ENCODE peak calls at places on chromosomes 6 and 20, in seven cellular contexts. P is GM23248, V is upper lobe of right lung, R is HL-60, W is fibroblast of lung, J is OCI-LY7, T is heart left ventricle. C is an unnamed sample.

GRCh38 chr20:20450461-20451027 is 82.6 kb downstream of the INSM1 start:
- DNase-seq in P (no peak), V (no peak), R (no peak), W (peak; percentile 36), J (no peak), T (no peak), C (no peak)

GRCh38 chr6:68468244-68468884 is 166.7 kb upstream of the ADGRB3 start:
- DNase-seq in P (no peak), V (no peak), R (no peak), W (no peak), J (peak; percentile 2), T (no peak), C (no peak)

GRCh38 chr20:59221881-59222238 is 58.2 kb downstream of the ZNF831 start:
- DNase-seq in P (peak; percentile 10), V (no peak), R (no peak), W (no peak), J (no peak), T (no peak), C (no peak)

GRCh38 chr6:159038914-159039884 is 5.6 kb downstream of the TAGAP start:
- DNase-seq in P (peak; percentile 84), V (no peak), R (peak; percentile 90), W (peak; percentile 46), J (peak; percentile 93), T (no peak), C (peak; percentile 8)

GRCh38 chr20:4161447-4162251 is 146.3 kb upstream of the RNF24 start:
- DNase-seq in P (no peak), V (peak; percentile 66), R (no peak), W (peak; percentile 24), J (peak; percentile 52), T (no peak), C (no peak)

GRCh38 chr20:8527998-8528397 is 395.9 kb downstream of the PLCB1 start:
- DNase-seq in P (peak; percentile 75), V (no peak), R (no peak), W (peak; percentile 88), J (peak; percentile 59), T (no peak), C (no peak)

GRCh38 chr6:87297115-87297514 is 25.3 kb upstream of the SMIM8 start:
- DNase-seq in P (peak; percentile 17), V (no peak), R (no peak), W (peak; percentile 3), J (no peak), T (no peak), C (no peak)

GRCh38 chr6:41823178-41823577 is 35.7 kb downstream of the TOMM6 start:
- DNase-seq in P (no peak), V (no peak), R (no peak), W (no peak), J (no peak), T (no peak), C (no peak)

GRCh38 chr6:125346926-125347563 is 45.3 kb upstream of the HDDC2 start:
- DNase-seq in P (no peak), V (no peak), R (no peak), W (no peak), J (peak; percentile 70), T (no peak), C (no peak)

GRCh38 chr6:129498556-129498940 is 211.4 kb downstream of the ARHGAP18 start:
- DNase-seq in P (peak; percentile 68), V (no peak), R (no peak), W (peak; percentile 65), J (no peak), T (no peak), C (no peak)

GRCh38 chr20:59817406-59817805 is 116.0 kb downstream of the SYCP2 start:
- DNase-seq in P (no peak), V (no peak), R (no peak), W (no peak), J (no peak), T (no peak), C (no peak)

DNA sequence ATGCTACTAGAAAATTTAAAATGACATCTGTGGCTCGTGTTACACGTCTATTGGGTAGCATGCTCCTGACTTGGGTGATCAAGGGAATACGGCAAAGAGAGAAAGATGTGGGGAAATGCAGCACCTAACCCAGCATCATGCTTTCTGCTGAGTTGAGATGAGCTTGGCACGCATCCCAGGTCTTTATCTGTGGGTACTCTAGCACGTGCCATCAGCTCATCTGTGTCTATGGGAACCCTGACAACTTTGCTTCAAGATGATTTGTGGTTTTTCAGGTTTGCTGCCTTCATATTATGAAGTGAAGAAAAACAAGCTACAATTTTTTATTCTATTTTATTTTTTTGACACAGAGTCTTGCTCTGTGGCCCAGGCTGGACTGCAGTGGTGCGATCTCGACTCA is 21.0 kb downstream of the RNASET2 start:
- DNase-seq in P (no peak), V (no peak), R (no peak), W (no peak), J (no peak), T (no peak), C (no peak)
- H3K27ac ChIP-seq in P (no peak overlapping the region), V (no peak overlapping the region), R (no peak overlapping the region), W (no peak overlapping the region), J (no peak overlapping the region), T (no peak overlapping the region), C (no peak overlapping the region)

DNA sequence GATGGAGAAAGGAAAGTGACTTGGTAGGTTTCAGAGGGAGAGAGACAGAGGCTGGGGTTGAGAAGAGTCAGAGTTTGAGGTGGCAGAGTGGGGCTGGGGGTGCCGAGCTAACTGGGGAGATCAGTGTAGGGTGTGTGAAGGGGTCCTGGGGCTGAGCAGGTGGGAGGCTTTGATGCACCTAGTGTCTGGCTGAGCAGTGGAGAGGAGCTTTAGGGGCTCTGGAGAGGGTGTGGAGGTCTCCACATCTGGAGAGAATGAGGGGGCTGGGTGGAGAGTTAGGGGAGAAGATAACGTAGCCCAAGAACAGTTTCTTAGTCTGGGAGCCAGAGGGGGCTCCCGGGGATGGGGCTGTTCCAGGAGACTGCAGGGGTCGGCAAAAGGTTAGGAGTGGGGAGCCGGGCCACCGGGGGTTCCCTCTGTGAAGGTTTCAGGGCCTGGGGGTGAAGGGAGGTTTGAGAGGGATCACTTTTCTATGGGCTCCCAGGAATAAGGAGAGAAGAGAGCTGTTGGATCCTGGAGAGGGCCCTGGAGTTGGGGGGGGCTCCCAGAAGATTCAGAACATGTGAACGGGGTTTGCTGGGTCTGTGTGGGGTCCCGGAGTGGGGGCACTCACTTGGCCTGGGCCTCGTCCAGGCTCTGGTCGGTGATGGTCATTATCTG is 790 bp downstream of the PBX2 start:
- DNase-seq in P (peak; percentile 46), V (no peak), R (no peak), W (no peak), J (no peak), T (no peak), C (no peak)
- H3K27ac ChIP-seq in P (peak overlapping the region; percentile 77), V (peak overlapping the region; percentile 91), R (peak overlapping the region; percentile 95), W (peak overlapping the region; percentile 69), J (peak overlapping the region; percentile 79), T (peak overlapping the region; percentile 99), C (peak overlapping the region; percentile 97)

GRCh38 chr6:31170987-31171671 is 647 bp upstream of the POU5F1 start:
- DNase-seq in P (no peak), V (no peak), R (no peak), W (no peak), J (no peak), T (no peak), C (no peak)

GRCh38 chr6:31174378-31174777 is 3.9 kb upstream of the POU5F1 start:
- DNase-seq in P (no peak), V (no peak), R (no peak), W (no peak), J (no peak), T (no peak), C (no peak)

GRCh38 chr6:31172973-31173384 is 2.5 kb upstream of the POU5F1 start:
- DNase-seq in P (no peak), V (no peak), R (no peak), W (no peak), J (no peak), T (no peak), C (peak; percentile 20)

GRCh38 chr6:31171931-31172882 is 1.7 kb upstream of the POU5F1 start:
- DNase-seq in P (no peak), V (no peak), R (no peak), W (no peak), J (no peak), T (no peak), C (no peak)

GRCh38 chr6:31173406-31173805 is 2.9 kb upstream of the POU5F1 start:
- DNase-seq in P (no peak), V (no peak), R (no peak), W (no peak), J (no peak), T (no peak), C (no peak)
- H3K27ac ChIP-seq in P (no peak overlapping the region), V (no peak overlapping the region), R (no peak overlapping the region), W (no peak overlapping the region), J (no peak overlapping the region), T (peak overlapping the region; percentile 19), C (no peak overlapping the region)

GRCh38 chr6:93418448-93419303 is 683 bp downstream of the EPHA7 start:
- DNase-seq in P (peak; percentile 42), V (peak; percentile 66), R (no peak), W (peak; percentile 51), J (no peak), T (peak; percentile 58), C (peak; percentile 86)

GRCh38 chr6:93418113-93418447 is 1.3 kb downstream of the EPHA7 start:
- DNase-seq in P (no peak), V (no peak), R (no peak), W (no peak), J (no peak), T (no peak), C (no peak)

GRCh38 chr6:93419304-93420162 is at the start of gene EPHA7:
- DNase-seq in P (peak; percentile 84), V (peak; percentile 93), R (no peak), W (peak; percentile 89), J (no peak), T (peak; percentile 94), C (peak; percentile 95)

GRCh38 chr6:93417421-93417996 is 1.9 kb downstream of the EPHA7 start:
- DNase-seq in P (peak; percentile 9), V (no peak), R (no peak), W (peak; percentile 27), J (no peak), T (no peak), C (peak; percentile 79)

DNA sequence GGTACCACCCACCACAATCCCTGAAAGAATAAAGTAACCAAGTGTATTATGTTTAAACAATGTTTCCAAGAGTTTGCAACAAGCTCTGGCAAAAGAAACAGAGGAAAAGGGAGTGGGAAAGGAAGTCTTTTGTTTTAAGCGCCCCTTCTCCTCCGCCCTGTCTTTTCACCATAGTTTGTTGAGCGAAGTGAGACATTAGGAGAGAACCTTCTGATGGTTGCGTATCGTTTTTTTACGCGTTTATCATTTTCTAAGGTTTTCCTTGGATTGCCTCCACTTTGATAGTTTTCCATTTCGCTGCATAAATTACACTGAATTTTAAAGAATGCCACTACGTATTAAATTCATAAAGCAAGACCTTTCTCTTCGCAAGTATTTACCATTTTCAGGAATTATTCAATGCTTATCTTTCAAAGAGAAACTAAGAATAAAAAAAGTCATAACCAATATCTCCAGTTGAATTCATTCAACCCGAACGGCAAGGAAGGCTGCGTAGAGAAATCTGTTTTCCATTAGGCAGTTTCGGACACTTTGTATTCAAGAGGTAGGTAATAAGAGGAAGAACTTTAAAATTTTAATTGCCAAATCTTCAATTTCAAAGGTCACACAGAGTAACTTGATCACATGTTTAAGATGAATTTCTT is 926 bp upstream of the EPHA7 start:
- DNase-seq in P (no peak), V (no peak), R (no peak), W (no peak), J (no peak), T (no peak), C (peak; percentile 13)
- H3K27ac ChIP-seq in P (no peak overlapping the region), V (no peak overlapping the region), R (no peak overlapping the region), W (no peak overlapping the region), J (no peak overlapping the region), T (peak overlapping the region; percentile 78), C (peak overlapping the region; percentile 62)

GRCh38 chr6:168968228-168968627 is 285.4 kb downstream of the THBS2 start:
- DNase-seq in P (peak; percentile 98), V (no peak), R (peak; percentile 66), W (peak; percentile 91), J (peak; percentile 5), T (no peak), C (no peak)
- H3K27ac ChIP-seq in P (peak overlapping the region; percentile 56), V (no peak overlapping the region), R (no peak overlapping the region), W (no peak overlapping the region), J (no peak overlapping the region), T (no peak overlapping the region), C (no peak overlapping the region)